ENCODE peak calls at places on chromosomes 16 and 17, in nine cellular contexts. One of them, this sample, is unnamed.

GRCh38 chr16:73356401-73357079 is 308.6 kb upstream of the ZFHX3 start:
- DNase-seq in GM23338: peak; percentile 40
- DNase-seq in CD8-positive, alpha-beta T cell: no peak
- DNase-seq in body of pancreas: no peak
- DNase-seq in A549: no peak
- DNase-seq in gastrocnemius medialis: no peak
- DNase-seq in tibial artery: no peak
- DNase-seq in colonic mucosa: no peak
- DNase-seq in heart right ventricle: no peak
- DNase-seq in this sample: no peak

GRCh38 chr17:40562841-40563370 is 2.4 kb downstream of the CCR7 start:
- DNase-seq in body of pancreas: no peak
- DNase-seq in CD8-positive, alpha-beta T cell: no peak
- DNase-seq in colonic mucosa: no peak
- DNase-seq in tibial artery: no peak
- DNase-seq in heart right ventricle: no peak
- DNase-seq in GM23338: no peak
- DNase-seq in gastrocnemius medialis: no peak
- DNase-seq in A549: no peak
- DNase-seq in this sample: no peak

GRCh38 chr17:14699569-14700190 is 398.8 kb downstream of the HS3ST3B1 start:
- DNase-seq in gastrocnemius medialis: no peak
- DNase-seq in body of pancreas: no peak
- DNase-seq in A549: peak; percentile 74
- DNase-seq in CD8-positive, alpha-beta T cell: no peak
- DNase-seq in heart right ventricle: no peak
- DNase-seq in colonic mucosa: no peak
- DNase-seq in tibial artery: no peak
- DNase-seq in GM23338: peak; percentile 25
- DNase-seq in this sample: no peak

GRCh38 chr17:66412857-66413563 is 110.6 kb downstream of the PRKCA start:
- DNase-seq in GM23338: no peak
- DNase-seq in CD8-positive, alpha-beta T cell: no peak
- DNase-seq in gastrocnemius medialis: no peak
- DNase-seq in tibial artery: no peak
- DNase-seq in A549: no peak
- DNase-seq in heart right ventricle: no peak
- DNase-seq in colonic mucosa: no peak
- DNase-seq in body of pancreas: no peak
- DNase-seq in this sample: no peak

GRCh38 chr17:39639566-39640458 is 2.9 kb downstream of the STARD3 start:
- DNase-seq in colonic mucosa: no peak
- DNase-seq in GM23338: no peak
- DNase-seq in tibial artery: no peak
- DNase-seq in heart right ventricle: no peak
- DNase-seq in body of pancreas: no peak
- DNase-seq in gastrocnemius medialis: no peak
- DNase-seq in A549: no peak
- DNase-seq in CD8-positive, alpha-beta T cell: no peak
- DNase-seq in this sample: no peak

GRCh38 chr16:31351937-31352315 is 3.0 kb upstream of the ITGAX start:
- DNase-seq in gastrocnemius medialis: no peak
- DNase-seq in body of pancreas: no peak
- DNase-seq in colonic mucosa: no peak
- DNase-seq in A549: no peak
- DNase-seq in heart right ventricle: no peak
- DNase-seq in tibial artery: no peak
- DNase-seq in CD8-positive, alpha-beta T cell: no peak
- DNase-seq in GM23338: no peak
- DNase-seq in this sample: no peak

GRCh38 chr17:78977992-78978973 is 1.4 kb downstream of the LGALS3BP start:
- DNase-seq in A549: no peak
- DNase-seq in heart right ventricle: no peak
- DNase-seq in gastrocnemius medialis: peak; percentile 54
- DNase-seq in CD8-positive, alpha-beta T cell: peak; percentile 17
- DNase-seq in GM23338: no peak
- DNase-seq in body of pancreas: no peak
- DNase-seq in tibial artery: no peak
- DNase-seq in colonic mucosa: no peak
- DNase-seq in this sample: no peak

GRCh38 chr16:82824408-82824807 is 197.6 kb downstream of the CDH13 start:
- DNase-seq in CD8-positive, alpha-beta T cell: no peak
- DNase-seq in gastrocnemius medialis: peak; percentile 17
- DNase-seq in A549: peak; percentile 4
- DNase-seq in colonic mucosa: no peak
- DNase-seq in GM23338: no peak
- DNase-seq in tibial artery: no peak
- DNase-seq in body of pancreas: no peak
- DNase-seq in heart right ventricle: no peak
- DNase-seq in this sample: no peak

GRCh38 chr16:27189335-27189972 is 13.9 kb upstream of the KDM8 start:
- DNase-seq in body of pancreas: peak; percentile 77
- DNase-seq in colonic mucosa: no peak
- DNase-seq in gastrocnemius medialis: no peak
- DNase-seq in GM23338: peak; percentile 20
- DNase-seq in CD8-positive, alpha-beta T cell: no peak
- DNase-seq in tibial artery: no peak
- DNase-seq in A549: no peak
- DNase-seq in heart right ventricle: no peak
- DNase-seq in this sample: no peak

GRCh38 chr16:84207266-84207665 is 16.3 kb downstream of the ADAD2 start:
- DNase-seq in tibial artery: no peak
- DNase-seq in body of pancreas: no peak
- DNase-seq in GM23338: no peak
- DNase-seq in CD8-positive, alpha-beta T cell: no peak
- DNase-seq in gastrocnemius medialis: no peak
- DNase-seq in heart right ventricle: no peak
- DNase-seq in A549: no peak
- DNase-seq in colonic mucosa: no peak
- DNase-seq in this sample: no peak

GRCh38 chr17:79022507-79022991 is 1.4 kb upstream of the C1QTNF1 start:
- DNase-seq in GM23338: no peak
- DNase-seq in tibial artery: peak; percentile 96
- DNase-seq in A549: no peak
- DNase-seq in colonic mucosa: no peak
- DNase-seq in gastrocnemius medialis: peak; percentile 48
- DNase-seq in CD8-positive, alpha-beta T cell: no peak
- DNase-seq in heart right ventricle: peak; percentile 69
- DNase-seq in body of pancreas: no peak
- DNase-seq in this sample: peak; percentile 90

DNA sequence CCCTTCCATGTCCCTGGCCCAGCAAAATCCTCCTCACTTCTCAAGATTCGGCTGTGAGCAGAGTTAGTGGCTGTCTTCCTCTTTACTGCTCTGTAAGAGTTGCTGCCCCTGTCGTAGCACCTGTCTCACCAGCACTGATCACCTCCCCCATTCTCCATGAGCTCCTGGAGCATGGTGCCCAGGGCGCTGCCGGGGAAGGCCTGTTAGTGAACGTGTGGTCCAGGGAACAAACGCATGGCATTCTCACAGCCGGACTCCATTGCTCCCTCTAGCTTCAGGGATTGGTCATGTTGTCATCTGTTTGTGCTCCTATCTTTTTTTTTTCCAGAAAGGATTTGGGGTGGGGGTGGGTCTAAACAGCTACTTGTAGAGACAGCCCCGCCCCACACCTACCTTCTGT is 141.2 kb downstream of the CMIP start:
- DNase-seq in tibial artery: no peak
- DNase-seq in heart right ventricle: no peak
- DNase-seq in A549: peak; percentile 76
- DNase-seq in colonic mucosa: no peak
- DNase-seq in CD8-positive, alpha-beta T cell: no peak
- DNase-seq in GM23338: peak; percentile 77
- DNase-seq in gastrocnemius medialis: no peak
- DNase-seq in body of pancreas: no peak
- DNase-seq in this sample: no peak
- TF ChIP-seq CTCF in tibial artery: no peak
- TF ChIP-seq CTCF in heart right ventricle: no peak
- TF ChIP-seq CTCF in A549: peak; percentile 32
- TF ChIP-seq CTCF in colonic mucosa: no peak
- TF ChIP-seq CTCF in CD8-positive, alpha-beta T cell: no peak
- TF ChIP-seq CTCF in GM23338: peak; percentile 51
- TF ChIP-seq CTCF in gastrocnemius medialis: no peak
- TF ChIP-seq CTCF in body of pancreas: no peak
- TF ChIP-seq CTCF in this sample: no peak

DNA sequence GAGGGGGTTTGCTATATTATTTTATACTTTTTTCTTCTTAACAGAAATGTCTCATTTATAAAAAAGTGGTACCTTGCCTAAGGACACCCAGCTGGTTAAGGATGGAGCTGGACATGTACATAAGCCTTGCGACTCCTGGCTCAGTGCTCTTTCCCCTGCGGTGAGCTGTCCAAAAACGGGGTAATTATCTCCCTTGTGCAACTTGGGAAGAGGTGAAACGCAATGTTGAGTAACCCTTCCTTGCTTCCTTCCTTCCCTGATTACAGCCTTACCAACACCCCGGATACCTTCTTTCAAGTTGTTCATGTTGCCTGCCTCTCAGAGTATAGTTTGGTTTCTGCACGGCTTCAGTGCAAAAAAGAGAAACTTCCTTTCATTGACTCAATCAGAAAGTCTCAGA is 94.1 kb upstream of the XYLT1 start:
- DNase-seq in body of pancreas: no peak
- DNase-seq in heart right ventricle: no peak
- DNase-seq in gastrocnemius medialis: no peak
- DNase-seq in CD8-positive, alpha-beta T cell: no peak
- DNase-seq in A549: no peak
- DNase-seq in GM23338: no peak
- DNase-seq in colonic mucosa: no peak
- DNase-seq in tibial artery: no peak
- DNase-seq in this sample: no peak
- H3K4me1 ChIP-seq in body of pancreas: no peaks in the 10 kb centered on the region
- H3K4me1 ChIP-seq in heart right ventricle: no peaks in the 10 kb centered on the region
- H3K4me1 ChIP-seq in gastrocnemius medialis: no peaks in the 10 kb centered on the region
- H3K4me1 ChIP-seq in CD8-positive, alpha-beta T cell: no peaks in the 10 kb centered on the region
- H3K4me1 ChIP-seq in A549: no peaks in the 10 kb centered on the region
- H3K4me1 ChIP-seq in GM23338: no peaks in the 10 kb centered on the region
- H3K4me1 ChIP-seq in colonic mucosa: no peaks in the 10 kb centered on the region
- H3K4me1 ChIP-seq in tibial artery: no peaks in the 10 kb centered on the region
- H3K4me1 ChIP-seq in this sample: no peaks in the 10 kb centered on the region

GRCh38 chr17:51119415-51120356 is 982 bp downstream of the SPAG9 start:
- DNase-seq in GM23338: peak; percentile 71
- DNase-seq in colonic mucosa: peak; percentile 58
- DNase-seq in A549: peak; percentile 80
- DNase-seq in gastrocnemius medialis: peak; percentile 57
- DNase-seq in body of pancreas: peak; percentile 49
- DNase-seq in tibial artery: peak; percentile 80
- DNase-seq in CD8-positive, alpha-beta T cell: peak; percentile 38
- DNase-seq in heart right ventricle: peak; percentile 49
- DNase-seq in this sample: peak; percentile 73
- TF ChIP-seq CTCF in GM23338: peak; percentile 30
- TF ChIP-seq CTCF in colonic mucosa: no peak
- TF ChIP-seq CTCF in A549: peak; percentile 62
- TF ChIP-seq CTCF in gastrocnemius medialis: no peak
- TF ChIP-seq CTCF in body of pancreas: peak; percentile 16
- TF ChIP-seq CTCF in tibial artery: peak; percentile 26
- TF ChIP-seq CTCF in CD8-positive, alpha-beta T cell: no peak
- TF ChIP-seq CTCF in heart right ventricle: peak; percentile 47
- TF ChIP-seq CTCF in this sample: peak; percentile 12

GRCh38 chr16:11138769-11139623 is 117.0 kb downstream of the SOCS1 start:
- DNase-seq in heart right ventricle: no peak
- DNase-seq in body of pancreas: no peak
- DNase-seq in CD8-positive, alpha-beta T cell: no peak
- DNase-seq in A549: no peak
- DNase-seq in colonic mucosa: no peak
- DNase-seq in tibial artery: peak; percentile 62
- DNase-seq in GM23338: no peak
- DNase-seq in gastrocnemius medialis: no peak
- DNase-seq in this sample: no peak
- H3K4me1 ChIP-seq in heart right ventricle: peaks cover 75% of the 10 kb centered on the region
- H3K4me1 ChIP-seq in body of pancreas: no peaks in the 10 kb centered on the region
- H3K4me1 ChIP-seq in CD8-positive, alpha-beta T cell: peaks cover 36% of the 10 kb centered on the region
- H3K4me1 ChIP-seq in A549: no peaks in the 10 kb centered on the region
- H3K4me1 ChIP-seq in colonic mucosa: no peaks in the 10 kb centered on the region
- H3K4me1 ChIP-seq in tibial artery: peaks cover 51% of the 10 kb centered on the region
- H3K4me1 ChIP-seq in GM23338: no peaks in the 10 kb centered on the region
- H3K4me1 ChIP-seq in gastrocnemius medialis: peaks cover 52% of the 10 kb centered on the region
- H3K4me1 ChIP-seq in this sample: peaks cover 4% of the 10 kb centered on the region

GRCh38 chr16:71461686-71462648 is at the start of gene ZNF23:
- DNase-seq in heart right ventricle: peak; percentile 82
- DNase-seq in A549: peak; percentile 85
- DNase-seq in GM23338: peak; percentile 83
- DNase-seq in gastrocnemius medialis: peak; percentile 72
- DNase-seq in body of pancreas: peak; percentile 84
- DNase-seq in colonic mucosa: peak; percentile 86
- DNase-seq in tibial artery: peak; percentile 90
- DNase-seq in CD8-positive, alpha-beta T cell: peak; percentile 74
- DNase-seq in this sample: peak; percentile 18
- TF ChIP-seq CTCF in heart right ventricle: no peak
- TF ChIP-seq CTCF in A549: no peak
- TF ChIP-seq CTCF in GM23338: peak; percentile 13
- TF ChIP-seq CTCF in gastrocnemius medialis: no peak
- TF ChIP-seq CTCF in body of pancreas: no peak
- TF ChIP-seq CTCF in colonic mucosa: no peak
- TF ChIP-seq CTCF in tibial artery: no peak
- TF ChIP-seq CTCF in CD8-positive, alpha-beta T cell: peak; percentile 29
- TF ChIP-seq CTCF in this sample: no peak

This sample was measured in ascending aorta.